ENCODE peak calls at places on chromosomes 4 and X, in five cellular contexts. T, R, L, H and C are unnamed samples.

GRCh38 chrX:38692961-38693360 is 108.3 kb upstream of the MID1IP1 start:
- DNase-seq in T (no peak), R (no peak), L (no peak), H (no peak), C (no peak)

GRCh38 chr4:132504438-132504837 is 644.7 kb upstream of the PCDH10 start:
- DNase-seq in T (no peak), R (no peak), L (no peak), H (no peak), C (no peak)

GRCh38 chr4:139761461-139761860 is 95.8 kb downstream of the MGST2 start:
- DNase-seq in T (peak; percentile 31), R (no peak), L (peak; percentile 37), H (no peak), C (peak; percentile 29)

GRCh38 chr4:73599182-73599581 is 21.1 kb downstream of the RASSF6 start:
- DNase-seq in T (peak; percentile 91), R (no peak), L (peak; percentile 84), H (no peak), C (no peak)

GRCh38 chr4:54050214-54050904 is 14.0 kb downstream of the CHIC2 start:
- DNase-seq in T (no peak), R (no peak), L (peak; percentile 39), H (no peak), C (no peak)

GRCh38 chr4:176387571-176387970 is 67.8 kb downstream of the SPCS3 start:
- DNase-seq in T (no peak), R (no peak), L (peak; percentile 69), H (no peak), C (no peak)

GRCh38 chr4:94803181-94803580 is 45.4 kb downstream of the BMPR1B start:
- DNase-seq in T (no peak), R (no peak), L (peak; percentile 3), H (no peak), C (no peak)

GRCh38 chrX:21700967-21701366 is 42.8 kb upstream of the KLHL34 start:
- DNase-seq in T (no peak), R (no peak), L (no peak), H (no peak), C (no peak)

GRCh38 chr4:81504685-81505598 is 33.2 kb upstream of the RASGEF1B start:
- DNase-seq in T (no peak), R (peak; percentile 83), L (no peak), H (peak; percentile 63), C (peak; percentile 48)

GRCh38 chr4:168630445-168631187 is 133.8 kb downstream of the PALLD start:
- DNase-seq in T (peak; percentile 57), R (no peak), L (peak; percentile 55), H (no peak), C (no peak)

GRCh38 chr4:2354127-2354526 is 64.3 kb downstream of the ZFYVE28 start:
- DNase-seq in T (no peak), R (no peak), L (peak; percentile 14), H (no peak), C (no peak)
- TF ChIP-seq CTCF in T (no peak), R (no peak), L (peak; percentile 49), H (no peak), C (peak; percentile 27)

GRCh38 chr4:174928174-174928573 is 10.0 kb downstream of the ADAM29 start:
- DNase-seq in T (no peak), R (no peak), L (no peak), H (no peak), C (peak; percentile 96)
- H3K4me3 ChIP-seq in T (no peak overlapping the region), R (no peak overlapping the region), L (no peak overlapping the region), H (no peak overlapping the region), C (no peak overlapping the region)

GRCh38 chrX:2627272-2627867 is 63.7 kb upstream of the CD99 start:
- DNase-seq in T (peak; percentile 74), R (no peak), L (peak; percentile 63), H (peak; percentile 81), C (peak; percentile 68)
- TF ChIP-seq CTCF in T (peak; percentile 65), R (peak; percentile 16), L (peak; percentile 59), H (peak; percentile 60), C (peak; percentile 53)

GRCh38 chr4:113692809-113693411 is 68.6 kb downstream of the CAMK2D start:
- DNase-seq in T (no peak), R (no peak), L (no peak), H (no peak), C (peak; percentile 28)
- H3K4me3 ChIP-seq in T (no peak overlapping the region), R (no peak overlapping the region), L (no peak overlapping the region), H (no peak overlapping the region), C (no peak overlapping the region)